ENCODE peak calls at places on chromosomes 16 and 17, in five cellular contexts. K is iPS DF 6.9; Y is HCT116; B is IMR-90; N is CD8-positive, alpha-beta T cell. V is an unnamed sample.
A peak's percentile ranks its signal among the peaks of the same experiment; 100 is the strongest.

GRCh38 chr16:641326-642188 is at the start of gene MCRIP2:
- DNase-seq in K (no peak), B (peak; percentile 61), Y (no peak), N (peak; percentile 44), V (peak; percentile 85)

GRCh38 chr16:4702466-4702808 is 9.1 kb downstream of the NUDT16L1 start:
- DNase-seq in Y (no peak), B (no peak), K (no peak), N (no peak), V (no peak)

GRCh38 chr17:80827646-80828643 is 163.7 kb upstream of the CHMP6 start:
- DNase-seq in B (peak; percentile 50), N (no peak), K (peak; percentile 45), Y (no peak), V (no peak)

GRCh38 chr16:65624696-65625095 is 502.8 kb upstream of the CDH11 start:
- DNase-seq in K (no peak), Y (no peak), B (no peak), N (no peak), V (no peak)

GRCh38 chr16:30699615-30700099 is 686 bp downstream of the SRCAP start:
- DNase-seq in K (no peak), N (no peak), B (no peak), Y (no peak), V (no peak)

GRCh38 chr16:14371778-14372431 is 258.2 kb downstream of the PARN start:
- DNase-seq in Y (no peak), N (no peak), K (no peak), B (no peak), V (no peak)

GRCh38 chr17:38596651-38597050 is 9.1 kb downstream of the SRCIN1 start:
- DNase-seq in K (no peak), N (no peak), Y (no peak), B (no peak), V (no peak)

GRCh38 chr17:50944054-50944901 is 78.1 kb upstream of the TOB1 start:
- DNase-seq in N (peak; percentile 72), Y (no peak), B (peak; percentile 19), K (no peak), V (peak; percentile 88)

GRCh38 chr16:69542974-69543373 is 22.8 kb upstream of the NFAT5 start:
- DNase-seq in K (no peak), Y (no peak), B (peak; percentile 40), N (no peak), V (no peak)

GRCh38 chr17:83105512-83105911 is 26.1 kb downstream of the METRNL start:
- DNase-seq in Y (no peak), K (no peak), N (no peak), B (no peak), V (no peak)

DNA sequence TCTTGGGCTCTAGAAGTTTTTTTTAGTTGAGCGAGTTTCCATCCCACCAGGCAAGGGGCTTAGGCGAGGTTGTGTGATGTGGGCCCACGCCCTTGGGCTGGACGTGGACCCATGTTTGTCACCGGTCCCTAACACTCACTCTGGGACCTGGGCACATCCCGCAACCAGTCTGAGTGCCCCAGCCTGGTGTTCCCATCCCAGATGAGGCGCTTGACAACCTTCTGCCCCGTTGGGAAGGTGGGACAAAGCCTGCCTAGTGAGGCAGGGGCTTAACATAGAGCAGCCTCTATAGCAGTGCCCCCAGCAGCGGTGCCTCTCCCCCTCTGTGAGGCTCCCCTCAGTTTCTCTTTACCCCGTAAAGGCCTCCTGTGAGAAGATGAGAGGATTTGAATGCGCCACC is 22.5 kb downstream of the CMIP start:
- DNase-seq in N (no peak), Y (no peak), K (no peak), B (no peak), V (no peak)
- H3K4me1 ChIP-seq in N (peaks cover 56% of the 10 kb centered on the region), Y (no peaks in the 10 kb centered on the region), K (no peaks in the 10 kb centered on the region), B (peaks cover 2% of the 10 kb centered on the region), V (peaks cover 29% of the 10 kb centered on the region)

DNA sequence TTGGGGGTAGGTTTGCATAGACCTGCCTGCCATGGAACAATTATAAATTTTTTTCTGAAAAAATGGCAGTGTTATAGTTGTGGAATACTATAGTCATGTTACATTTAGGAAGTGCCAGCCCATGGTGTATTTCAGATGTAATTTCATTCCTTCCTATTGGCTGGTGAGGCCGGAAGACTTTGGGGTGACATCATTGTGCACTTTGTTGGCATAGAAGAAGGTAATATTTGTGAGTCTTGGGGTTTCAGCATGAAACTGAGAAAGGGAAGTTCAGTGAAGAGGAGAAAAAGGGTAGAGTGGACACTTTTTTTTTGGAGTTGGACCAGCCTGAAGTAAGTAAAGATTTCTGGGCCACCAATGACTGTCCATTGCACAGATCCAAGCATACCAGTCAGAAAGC is 16.0 kb upstream of the HEATR6 start:
- DNase-seq in K (no peak), Y (no peak), B (no peak), N (no peak), V (no peak)
- H3K27ac ChIP-seq in K (no peak overlapping the region), Y (no peak overlapping the region), B (no peak overlapping the region), N (no peak overlapping the region), V (no peak overlapping the region)

DNA sequence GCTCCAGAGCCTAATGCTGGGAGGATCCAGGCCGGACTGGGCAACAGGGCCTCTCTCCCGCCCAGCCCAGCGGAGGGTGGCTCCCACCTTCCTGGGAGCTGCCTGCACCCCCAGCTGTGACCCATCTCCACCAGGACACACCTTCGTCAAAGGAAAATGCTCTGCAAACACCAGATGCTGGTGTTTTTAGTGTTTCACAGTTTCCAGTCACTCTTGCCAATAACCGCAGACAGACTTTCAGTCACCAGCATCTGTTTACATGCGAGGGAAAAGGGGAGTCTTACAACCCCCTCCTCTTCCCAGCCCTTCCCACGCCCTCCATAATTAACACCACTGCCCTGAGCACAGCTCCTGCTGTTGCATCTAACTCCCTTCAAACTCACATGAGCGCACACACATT is 25.3 kb downstream of the KLHDC4 start:
- DNase-seq in K (no peak), N (no peak), B (peak; percentile 21), Y (no peak), V (no peak)
- H3K4me1 ChIP-seq in K (no peaks in the 10 kb centered on the region), N (no peaks in the 10 kb centered on the region), B (no peaks in the 10 kb centered on the region), Y (peaks cover 2% of the 10 kb centered on the region), V (peaks cover 9% of the 10 kb centered on the region)

DNA sequence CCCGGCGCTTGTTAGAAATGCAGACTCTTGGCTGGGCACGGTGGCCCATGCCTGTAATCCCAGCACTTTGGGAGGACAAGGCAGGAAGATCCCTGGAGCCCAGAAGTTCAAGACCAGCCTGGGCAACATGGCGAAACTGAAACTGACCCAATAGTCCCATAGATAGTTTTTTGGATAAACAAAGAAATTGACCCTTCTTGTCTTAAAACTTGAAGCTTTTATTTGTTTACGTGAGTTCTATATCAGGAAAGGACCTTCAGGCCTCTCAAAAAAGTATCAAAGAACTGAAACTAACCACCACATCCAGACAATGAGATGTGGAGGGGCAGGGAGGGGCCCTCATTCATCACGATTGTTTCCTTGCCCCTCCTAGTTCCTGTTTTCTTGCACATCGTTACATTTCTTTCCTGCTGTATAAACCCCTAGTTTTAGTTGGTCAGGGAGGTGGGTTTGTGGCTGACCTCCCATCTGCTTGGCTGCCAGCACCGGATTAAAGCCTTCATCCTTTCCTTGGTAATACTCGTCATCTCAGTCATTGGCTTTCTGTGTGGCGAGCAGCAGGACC is 29.9 kb upstream of the PRM1 start:
- DNase-seq in N (no peak), B (no peak), K (no peak), Y (no peak), V (no peak)
- H3K27ac ChIP-seq in N (peak overlapping the region; percentile 38), B (no peak overlapping the region), K (no peak overlapping the region), Y (no peak overlapping the region), V (no peak overlapping the region)

V was measured in heart right ventricle.